ENCODE peak calls at places on chromosomes 2 and 18, in seven cellular contexts. Z, H, Q, W, D, X and B are unnamed samples.

GRCh38 chr2:49843314-49843713 is 689.0 kb upstream of the FSHR start:
- DNase-seq in H (no peak), W (no peak), X (no peak), D (no peak), Q (no peak), Z (no peak), B (no peak)

GRCh38 chr2:64704996-64705395 is 51.3 kb upstream of the SERTAD2 start:
- DNase-seq in Z (no peak), X (no peak), Q (no peak), D (no peak), H (no peak), W (no peak), B (no peak)

GRCh38 chr2:67824196-67824595 is 238.6 kb downstream of the C1D start:
- DNase-seq in Q (peak), H (no peak), X (no peak), D (peak), W (no peak), Z (no peak), B (no peak)

GRCh38 chr2:217402622-217403383 is 542.9 kb upstream of the TNP1 start:
- DNase-seq in H (no peak), Z (peak), Q (peak), D (no peak), X (no peak), W (no peak), B (no peak)

GRCh38 chr2:168521342-168521741 is 65.3 kb downstream of the CERS6 start:
- DNase-seq in X (no peak), H (no peak), D (peak), Q (peak), W (no peak), Z (peak), B (no peak)

GRCh38 chr2:207746131-207746530 is 23.6 kb downstream of the FZD5 start:
- DNase-seq in X (peak), Z (peak), Q (peak), W (peak), H (peak), D (peak), B (no peak)

GRCh38 chr18:9986156-9986930 is 72.5 kb downstream of the VAPA start:
- DNase-seq in Z (no peak), X (no peak), H (no peak), D (no peak), W (no peak), Q (no peak), B (no peak)

GRCh38 chr18:4453712-4454547 is 1.2 kb downstream of the DLGAP1 start:
- DNase-seq in W (no peak), D (no peak), H (no peak), X (no peak), Z (peak), Q (no peak), B (no peak)

GRCh38 chr2:46315103-46315890 is 18.1 kb downstream of the EPAS1 start:
- DNase-seq in W (no peak), H (no peak), X (peak), Q (peak), Z (peak), D (peak), B (no peak)

GRCh38 chr2:217412721-217413120 is 552.9 kb upstream of the TNP1 start:
- DNase-seq in W (no peak), D (peak), Q (peak), H (no peak), Z (no peak), X (no peak), B (no peak)

GRCh38 chr18:7524786-7525185 is 42.3 kb upstream of the PTPRM start:
- DNase-seq in Q (peak), H (no peak), X (no peak), Z (no peak), W (no peak), D (no peak), B (no peak)

GRCh38 chr2:890791-891190 is 59.9 kb upstream of the SNTG2 start:
- DNase-seq in D (peak), W (no peak), H (no peak), Z (no peak), X (no peak), Q (peak), B (no peak)

GRCh38 chr2:230209422-230210051 is 10.2 kb downstream of the SP110 start:
- DNase-seq in H (no peak), X (no peak), Z (no peak), D (no peak), W (no peak), Q (no peak), B (no peak)

GRCh38 chr2:64017811-64018714 is 1.2 kb downstream of the VPS54 start:
- DNase-seq in Q (peak), X (peak), Z (peak), D (peak), H (no peak), W (peak), B (no peak)

GRCh38 chr2:98269274-98269673 is 77.0 kb upstream of the CNGA3 start:
- DNase-seq in Q (peak), X (peak), Z (no peak), W (peak), D (peak), H (no peak), B (peak)

GRCh38 chr2:237045449-237045848 is 40.2 kb upstream of the COPS8 start:
- DNase-seq in W (no peak), D (peak), X (peak), H (no peak), Q (peak), Z (no peak), B (no peak)

GRCh38 chr2:218806346-218806978 is 24.5 kb downstream of the CYP27A1 start:
- DNase-seq in H (peak), Q (peak), D (peak), X (peak), Z (no peak), W (no peak), B (no peak)

GRCh38 chr2:120914839-120915521 is 179.3 kb downstream of the GLI2 start:
- DNase-seq in Q (peak), D (peak), Z (no peak), W (no peak), H (no peak), X (peak), B (no peak)

GRCh38 chr18:79917351-79918088 is 33.9 kb downstream of the SLC66A2 start:
- DNase-seq in W (no peak), X (no peak), D (no peak), H (no peak), Z (no peak), Q (no peak), B (no peak)

GRCh38 chr18:55579888-55580287 is 8.1 kb downstream of the TCF4 start:
- DNase-seq in Q (no peak), D (no peak), X (no peak), H (no peak), Z (no peak), W (no peak), B (no peak)

GRCh38 chr2:233360771-233361176 is 6.5 kb downstream of the DGKD start:
- DNase-seq in Q (no peak), W (no peak), X (no peak), H (no peak), D (no peak), Z (no peak), B (no peak)